ENCODE peak calls at places on chromosomes 7 and 10, in four cellular contexts. Z is HL-60, B is GM13977, Y is amygdala. P is an unnamed sample.

GRCh38 chr7:149005427-149006344 is 22.6 kb downstream of the PDIA4 start:
- DNase-seq in Z (peak; percentile 72), B (peak; percentile 77), Y (peak; percentile 3), P (peak; percentile 67)

GRCh38 chr7:45000096-45001032 is at the start of gene CCM2:
- DNase-seq in Z (peak; percentile 39), B (no peak), Y (no peak), P (no peak)

GRCh38 chr7:117119192-117119924 is 166.1 kb downstream of the ST7 start:
- DNase-seq in Z (peak; percentile 82), B (no peak), Y (no peak), P (peak; percentile 1)

GRCh38 chr10:100969175-100970075 is at the start of gene SEMA4G:
- DNase-seq in Z (peak; percentile 12), B (peak; percentile 80), Y (no peak), P (peak; percentile 24)

GRCh38 chr10:99733366-99733765 is 1.3 kb downstream of the CUTC start:
- DNase-seq in Z (no peak), B (no peak), Y (no peak), P (peak; percentile 22)

GRCh38 chr10:34995925-34996324 is 94.2 kb downstream of the CUL2 start:
- DNase-seq in Z (no peak), B (no peak), Y (no peak), P (no peak)

GRCh38 chr7:371779-372545 is 82.0 kb downstream of the FOXL3 start:
- DNase-seq in Z (no peak), B (no peak), Y (no peak), P (no peak)

GRCh38 chr10:6721480-6721879 is 141.4 kb upstream of the PRKCQ start:
- DNase-seq in Z (no peak), B (no peak), Y (no peak), P (no peak)

GRCh38 chr7:95772298-95772770 is at the start of gene DYNC1I1:
- DNase-seq in Z (peak; percentile 42), B (peak; percentile 78), Y (no peak), P (peak; percentile 51)

GRCh38 chr10:101778151-101778780 is 2.4 kb upstream of the FGF8 start:
- DNase-seq in Z (no peak), B (no peak), Y (no peak), P (no peak)